ENCODE peak calls at places on chromosomes 5 and 9, in four cellular contexts. One of them, this sample, is unnamed.

GRCh38 chr9:73154271-73154670 is 2.6 kb downstream of the ANXA1 start:
- DNase-seq in neural progenitor cell: no peak
- DNase-seq in upper lobe of right lung: no peak
- DNase-seq in heart right ventricle: no peak
- DNase-seq in this sample: no peak

GRCh38 chr5:169970911-169971436 is 9.3 kb downstream of the INSYN2B start:
- DNase-seq in neural progenitor cell: no peak
- DNase-seq in heart right ventricle: peak; percentile 20
- DNase-seq in upper lobe of right lung: no peak
- DNase-seq in this sample: no peak

GRCh38 chr9:99690573-99690972 is 131.1 kb upstream of the NR4A3 start:
- DNase-seq in neural progenitor cell: peak; percentile 44
- DNase-seq in upper lobe of right lung: no peak
- DNase-seq in heart right ventricle: no peak
- DNase-seq in this sample: no peak

GRCh38 chr9:134683714-134684374 is 42.2 kb downstream of the COL5A1 start:
- DNase-seq in heart right ventricle: no peak
- DNase-seq in upper lobe of right lung: peak; percentile 52
- DNase-seq in neural progenitor cell: no peak
- DNase-seq in this sample: peak; percentile 85

GRCh38 chr9:99103505-99103904 is 1.4 kb upstream of the TGFBR1 start:
- DNase-seq in heart right ventricle: no peak
- DNase-seq in upper lobe of right lung: no peak
- DNase-seq in neural progenitor cell: peak; percentile 52
- DNase-seq in this sample: no peak

GRCh38 chr5:41598011-41598410 is 87.6 kb upstream of the PLCXD3 start:
- DNase-seq in upper lobe of right lung: no peak
- DNase-seq in neural progenitor cell: no peak
- DNase-seq in heart right ventricle: no peak
- DNase-seq in this sample: no peak

GRCh38 chr9:136564379-136564988 is 18.6 kb upstream of the NOTCH1 start:
- DNase-seq in neural progenitor cell: no peak
- DNase-seq in heart right ventricle: peak; percentile 73
- DNase-seq in upper lobe of right lung: peak; percentile 92
- DNase-seq in this sample: no peak

GRCh38 chr5:127053049-127053448 is 20.3 kb downstream of the C5orf63 start:
- DNase-seq in upper lobe of right lung: no peak
- DNase-seq in neural progenitor cell: no peak
- DNase-seq in heart right ventricle: no peak
- DNase-seq in this sample: no peak

GRCh38 chr5:168176941-168177340 is 114.5 kb upstream of the WWC1 start:
- DNase-seq in upper lobe of right lung: no peak
- DNase-seq in heart right ventricle: no peak
- DNase-seq in neural progenitor cell: peak; percentile 23
- DNase-seq in this sample: no peak

GRCh38 chr5:168179185-168179584 is 112.3 kb upstream of the WWC1 start:
- DNase-seq in neural progenitor cell: no peak
- DNase-seq in heart right ventricle: no peak
- DNase-seq in upper lobe of right lung: no peak
- DNase-seq in this sample: no peak

GRCh38 chr5:168174376-168174775 is 117.1 kb upstream of the WWC1 start:
- DNase-seq in heart right ventricle: no peak
- DNase-seq in upper lobe of right lung: no peak
- DNase-seq in neural progenitor cell: no peak
- DNase-seq in this sample: no peak

GRCh38 chr5:168176251-168176650 is 115.2 kb upstream of the WWC1 start:
- DNase-seq in upper lobe of right lung: no peak
- DNase-seq in neural progenitor cell: no peak
- DNase-seq in heart right ventricle: no peak
- DNase-seq in this sample: no peak

DNA sequence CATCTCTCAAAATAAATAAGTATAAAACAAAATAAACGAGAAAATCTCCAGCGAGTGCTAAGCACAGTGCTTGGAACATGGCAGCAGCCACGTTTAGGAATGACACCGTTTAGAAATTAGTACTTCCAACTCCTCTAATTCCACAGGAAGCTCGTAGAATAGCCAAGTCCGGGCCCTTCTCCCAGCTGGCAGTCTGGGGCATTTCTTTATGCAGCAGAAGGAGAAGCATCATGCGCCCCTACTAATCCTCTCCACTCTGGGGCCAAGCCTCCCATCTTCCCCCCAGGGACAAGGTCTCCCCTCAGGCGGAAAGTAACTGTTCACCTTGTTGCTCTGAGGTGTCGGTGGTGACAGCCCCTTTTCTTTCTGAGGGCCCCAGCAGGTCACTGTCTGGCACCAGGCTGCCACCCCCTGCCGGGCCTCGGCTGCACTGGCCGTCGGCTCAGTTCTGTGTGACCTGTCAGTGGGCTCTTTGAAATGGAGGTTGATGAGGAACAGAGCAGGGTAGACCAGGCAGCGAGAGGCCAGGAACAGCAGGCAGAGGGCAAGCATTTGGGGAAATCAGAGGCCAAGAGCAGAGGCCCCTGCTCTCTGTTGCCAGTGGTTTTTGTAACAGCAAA is 113.5 kb upstream of the WWC1 start:
- DNase-seq in upper lobe of right lung: no peak
- DNase-seq in neural progenitor cell: peak; percentile 62
- DNase-seq in heart right ventricle: peak; percentile 53
- DNase-seq in this sample: no peak
- TF ChIP-seq CTCF in upper lobe of right lung: no peak
- TF ChIP-seq CTCF in neural progenitor cell: no peak
- TF ChIP-seq CTCF in heart right ventricle: no peak
- TF ChIP-seq CTCF in this sample: peak; percentile 8

DNA sequence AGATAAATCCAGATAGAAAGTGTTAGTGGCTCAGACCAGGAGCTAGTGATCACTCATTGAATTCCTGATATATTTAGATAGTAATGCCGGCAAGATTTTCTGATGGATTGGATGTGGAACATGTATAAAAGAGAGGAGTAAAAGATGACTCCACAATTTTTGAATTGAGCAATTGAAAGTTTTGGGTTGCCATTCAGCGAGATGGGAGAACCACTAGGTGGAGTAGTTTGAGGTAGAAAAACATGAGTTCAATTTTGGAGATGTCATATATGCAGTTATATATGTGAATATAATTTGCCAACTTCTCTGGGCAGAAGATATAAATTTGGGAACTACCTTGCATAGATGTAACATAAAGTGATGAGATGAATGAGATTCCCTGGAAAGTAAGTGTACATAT is 502.5 kb upstream of the SEMA6A start:
- DNase-seq in heart right ventricle: no peak
- DNase-seq in neural progenitor cell: peak; percentile 8
- DNase-seq in upper lobe of right lung: no peak
- DNase-seq in this sample: no peak
- TF ChIP-seq CTCF in heart right ventricle: no peak
- TF ChIP-seq CTCF in neural progenitor cell: peak; percentile 63
- TF ChIP-seq CTCF in upper lobe of right lung: peak; percentile 30
- TF ChIP-seq CTCF in this sample: peak; percentile 78

GRCh38 chr5:111820072-111820471 is 63.1 kb upstream of the NREP start:
- DNase-seq in upper lobe of right lung: no peak
- DNase-seq in heart right ventricle: no peak
- DNase-seq in neural progenitor cell: peak; percentile 29
- DNase-seq in this sample: no peak
- TF ChIP-seq CTCF in upper lobe of right lung: no peak
- TF ChIP-seq CTCF in heart right ventricle: no peak
- TF ChIP-seq CTCF in neural progenitor cell: peak; percentile 33
- TF ChIP-seq CTCF in this sample: peak; percentile 29

GRCh38 chr5:66171349-66172344 is 27.5 kb downstream of the SREK1 start:
- DNase-seq in neural progenitor cell: peak; percentile 61
- DNase-seq in heart right ventricle: no peak
- DNase-seq in upper lobe of right lung: no peak
- DNase-seq in this sample: no peak

GRCh38 chr5:66170196-66170919 is 26.3 kb downstream of the SREK1 start:
- DNase-seq in heart right ventricle: no peak
- DNase-seq in upper lobe of right lung: no peak
- DNase-seq in neural progenitor cell: no peak
- DNase-seq in this sample: no peak

GRCh38 chr5:66178799-66179198 is 34.7 kb downstream of the SREK1 start:
- DNase-seq in neural progenitor cell: no peak
- DNase-seq in upper lobe of right lung: no peak
- DNase-seq in heart right ventricle: no peak
- DNase-seq in this sample: no peak

GRCh38 chr5:66169534-66169933 is 25.4 kb downstream of the SREK1 start:
- DNase-seq in upper lobe of right lung: no peak
- DNase-seq in neural progenitor cell: no peak
- DNase-seq in heart right ventricle: no peak
- DNase-seq in this sample: no peak

GRCh38 chr5:66174338-66174737 is 30.2 kb downstream of the SREK1 start:
- DNase-seq in upper lobe of right lung: no peak
- DNase-seq in neural progenitor cell: no peak
- DNase-seq in heart right ventricle: no peak
- DNase-seq in this sample: no peak
- TF ChIP-seq CTCF in upper lobe of right lung: peak; percentile 16
- TF ChIP-seq CTCF in neural progenitor cell: peak; percentile 35
- TF ChIP-seq CTCF in heart right ventricle: no peak
- TF ChIP-seq CTCF in this sample: peak; percentile 75

DNA sequence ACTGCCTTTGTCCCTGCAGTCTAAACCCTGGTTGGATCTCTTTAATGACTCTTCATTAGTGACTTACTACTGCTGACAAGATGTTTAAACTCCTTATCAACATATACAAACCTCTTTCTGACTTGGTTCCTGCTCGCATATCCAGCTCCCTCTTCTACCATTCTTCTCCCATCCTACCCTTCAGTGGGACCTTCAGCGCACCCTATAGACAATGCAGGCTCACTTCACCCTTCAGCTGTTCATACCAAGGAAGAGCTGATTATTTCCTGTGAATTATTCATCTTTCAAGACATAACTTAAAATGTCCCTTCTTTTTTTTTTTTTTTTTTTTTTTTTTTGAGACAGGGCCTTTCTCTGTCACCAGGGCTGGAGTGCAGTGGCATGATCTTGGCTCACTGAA is 436.5 kb downstream of the KIAA0825 start:
- DNase-seq in upper lobe of right lung: no peak
- DNase-seq in neural progenitor cell: peak; percentile 22
- DNase-seq in heart right ventricle: no peak
- DNase-seq in this sample: no peak
- TF ChIP-seq CTCF in upper lobe of right lung: no peak
- TF ChIP-seq CTCF in neural progenitor cell: peak; percentile 35
- TF ChIP-seq CTCF in heart right ventricle: no peak
- TF ChIP-seq CTCF in this sample: no peak

This sample was measured in chondrocyte.